ENCODE peak calls at places on chromosomes 6 and 20, in four cellular contexts. M, Q, J and S are unnamed samples.

GRCh38 chr6:2166717-2167116 is 78.7 kb downstream of the GMDS start:
- DNase-seq in J (no peak), M (peak; percentile 12), Q (no peak), S (no peak)

GRCh38 chr6:4368649-4369048 is 233.3 kb upstream of the ECI2 start:
- DNase-seq in Q (no peak), M (no peak), J (no peak), S (no peak)

GRCh38 chr20:43984587-43984986 is 69.9 kb downstream of the TOX2 start:
- DNase-seq in J (no peak), M (peak; percentile 46), Q (no peak), S (no peak)

GRCh38 chr6:160348552-160349441 is 619 bp downstream of the SLC22A3 start:
- DNase-seq in J (no peak), Q (no peak), M (peak; percentile 63), S (peak; percentile 54)

GRCh38 chr6:127458190-127458589 is 999 bp downstream of the KIAA0408 start:
- DNase-seq in M (no peak), Q (no peak), J (no peak), S (no peak)

GRCh38 chr6:137845460-137845859 is 21.6 kb upstream of the TNFAIP3 start:
- DNase-seq in M (no peak), J (no peak), Q (no peak), S (no peak)

GRCh38 chr6:110816677-110817076 is 1.4 kb upstream of the CDK19 start:
- DNase-seq in J (no peak), Q (no peak), M (no peak), S (no peak)

GRCh38 chr6:144360401-144360800 is 75.3 kb downstream of the UTRN start:
- DNase-seq in J (no peak), M (no peak), Q (no peak), S (no peak)

GRCh38 chr6:31882344-31882743 is 3.5 kb upstream of the SLC44A4 start:
- DNase-seq in Q (no peak), M (no peak), J (no peak), S (no peak)

GRCh38 chr6:128899651-128900050 is 16.7 kb downstream of the LAMA2 start:
- DNase-seq in Q (no peak), J (no peak), M (no peak), S (no peak)

GRCh38 chr6:10429638-10430427 is 15.0 kb upstream of the TFAP2A start:
- DNase-seq in J (no peak), M (peak; percentile 49), Q (no peak), S (no peak)

GRCh38 chr6:37897321-37897720 is 77.8 kb downstream of the ZFAND3 start:
- DNase-seq in J (peak; percentile 73), Q (no peak), M (no peak), S (no peak)

GRCh38 chr6:166318227-166318626 is 10.0 kb upstream of the PRR18 start:
- DNase-seq in J (no peak), Q (no peak), M (no peak), S (no peak)

GRCh38 chr6:41443616-41444525 is 102.3 kb upstream of the FOXP4 start:
- DNase-seq in M (no peak), Q (no peak), J (no peak), S (no peak)

GRCh38 chr20:31972481-31973386 is 4.8 kb downstream of the XKR7 start:
- DNase-seq in Q (no peak), J (no peak), M (no peak), S (no peak)

GRCh38 chr6:84467296-84467695 is 239.9 kb upstream of the CEP162 start:
- DNase-seq in Q (no peak), M (no peak), J (no peak), S (no peak)

GRCh38 chr6:37058084-37058586 is 52.7 kb downstream of the FGD2 start:
- DNase-seq in Q (no peak), J (no peak), M (no peak), S (no peak)

GRCh38 chr6:52423971-52424381 is 3.8 kb downstream of the EFHC1 start:
- DNase-seq in J (no peak), M (no peak), Q (no peak), S (no peak)

GRCh38 chr6:31826793-31827285 is 699 bp upstream of the HSPA1B start:
- DNase-seq in J (no peak), Q (peak; percentile 90), M (peak; percentile 92), S (peak; percentile 86)

GRCh38 chr6:149636116-149636515 is 12.4 kb downstream of the KATNA1 start:
- DNase-seq in J (peak; percentile 41), M (peak; percentile 23), Q (no peak), S (no peak)

GRCh38 chr20:49948809-49949507 is 12.8 kb downstream of the RNF114 start:
- DNase-seq in J (no peak), M (no peak), Q (no peak), S (no peak)

GRCh38 chr6:90072961-90073464 is 178.7 kb downstream of the GJA10 start:
- DNase-seq in M (no peak), Q (no peak), J (no peak), S (no peak)

GRCh38 chr6:119351005-119351394 is 1.4 kb upstream of the MAN1A1 start:
- DNase-seq in Q (no peak), J (peak; percentile 22), M (peak; percentile 62), S (no peak)

DNA sequence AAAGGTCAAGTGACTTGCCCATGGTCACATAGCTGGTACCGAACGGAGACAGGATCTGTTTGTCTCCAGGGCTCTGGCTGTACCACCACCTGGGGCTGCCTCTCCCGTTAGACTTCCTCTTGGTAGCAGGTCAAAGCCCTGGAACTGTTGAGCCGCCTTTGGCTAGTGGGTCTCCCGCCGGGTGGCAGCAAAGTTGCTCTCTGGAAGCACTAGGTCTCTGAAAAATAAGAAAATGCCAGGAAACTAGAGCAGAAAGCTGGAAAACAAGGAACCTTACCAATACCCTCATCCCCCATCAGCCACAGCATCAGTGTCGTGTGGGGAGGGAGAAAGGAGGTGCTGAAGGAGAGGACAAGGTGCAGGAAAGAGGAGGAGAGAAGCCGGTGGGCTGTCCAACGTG is 291.0 kb upstream of the SUPT3H start:
- DNase-seq in M (no peak), J (no peak), Q (no peak), S (no peak)
- H3K27me3 ChIP-seq in M (no peaks in the 10 kb centered on the region), J (no peaks in the 10 kb centered on the region), Q (peaks cover 10% of the 10 kb centered on the region), S (no peaks in the 10 kb centered on the region)

GRCh38 chr20:51258582-51259175 is 235.8 kb upstream of the KCNG1 start:
- DNase-seq in J (no peak), Q (no peak), M (no peak), S (no peak)
- H3K27me3 ChIP-seq in J (no peaks in the 10 kb centered on the region), Q (peaks cover 16% of the 10 kb centered on the region), M (no peaks in the 10 kb centered on the region), S (peaks cover 3% of the 10 kb centered on the region)

GRCh38 chr6:156639023-156639728 is 138.0 kb upstream of the ARID1B start:
- DNase-seq in M (no peak), Q (no peak), J (no peak), S (no peak)
- H3K27me3 ChIP-seq in M (no peaks in the 10 kb centered on the region), Q (no peaks in the 10 kb centered on the region), J (no peaks in the 10 kb centered on the region), S (no peaks in the 10 kb centered on the region)

GRCh38 chr20:63267681-63268080 is 4.9 kb upstream of the ARFGAP1 start:
- DNase-seq in J (no peak), M (no peak), Q (no peak), S (no peak)

GRCh38 chr20:63268256-63268655 is 4.4 kb upstream of the ARFGAP1 start:
- DNase-seq in J (no peak), Q (no peak), M (no peak), S (no peak)

GRCh38 chr20:63269724-63270123 is 2.9 kb upstream of the ARFGAP1 start:
- DNase-seq in Q (no peak), M (no peak), J (no peak), S (no peak)

GRCh38 chr20:63270606-63271325 is 1.8 kb upstream of the ARFGAP1 start:
- DNase-seq in J (no peak), Q (no peak), M (no peak), S (no peak)

GRCh38 chr20:63268671-63269439 is 3.8 kb upstream of the ARFGAP1 start:
- DNase-seq in Q (no peak), M (no peak), J (no peak), S (no peak)
- H3K27me3 ChIP-seq in Q (peaks cover 17% of the 10 kb centered on the region), M (no peaks in the 10 kb centered on the region), J (no peaks in the 10 kb centered on the region), S (no peaks in the 10 kb centered on the region)

DNA sequence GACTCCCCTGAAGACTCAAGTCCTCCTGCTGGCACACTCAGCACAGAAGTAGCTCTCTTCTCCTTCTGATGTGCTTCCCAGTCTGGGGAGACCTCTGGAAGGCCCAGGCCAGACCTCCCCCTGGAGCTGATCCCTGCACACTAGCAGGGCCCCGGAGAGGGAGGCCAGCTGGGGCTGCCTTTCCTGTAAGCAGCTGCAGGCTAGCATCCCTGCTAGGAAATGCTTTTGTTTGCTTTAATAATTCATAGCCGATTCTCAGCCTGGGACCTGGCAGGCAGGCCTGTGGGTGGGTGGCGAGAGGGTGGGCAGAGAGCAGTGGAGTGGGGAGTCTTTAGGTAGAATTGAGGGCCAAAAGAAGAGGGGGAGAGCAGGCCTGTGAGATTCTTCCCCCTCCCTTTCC is 5.2 kb downstream of the EBF4 start:
- DNase-seq in Q (no peak), J (no peak), M (no peak), S (peak; percentile 22)
- H3K27me3 ChIP-seq in Q (no peaks in the 10 kb centered on the region), J (no peaks in the 10 kb centered on the region), M (peaks cover 4% of the 10 kb centered on the region), S (no peaks in the 10 kb centered on the region)

GRCh38 chr6:45424628-45424955 is 46.9 kb upstream of the SUPT3H start:
- DNase-seq in J (no peak), Q (no peak), M (no peak), S (no peak)

GRCh38 chr6:45422541-45423110 is 44.9 kb upstream of the SUPT3H start:
- DNase-seq in M (no peak), Q (no peak), J (no peak), S (peak; percentile 36)

GRCh38 chr6:45423901-45424627 is 46.3 kb upstream of the SUPT3H start:
- DNase-seq in J (no peak), M (no peak), Q (no peak), S (peak; percentile 32)

GRCh38 chr6:45421700-45422540 is 44.2 kb upstream of the SUPT3H start:
- DNase-seq in Q (no peak), M (peak; percentile 15), J (no peak), S (peak; percentile 48)

DNA sequence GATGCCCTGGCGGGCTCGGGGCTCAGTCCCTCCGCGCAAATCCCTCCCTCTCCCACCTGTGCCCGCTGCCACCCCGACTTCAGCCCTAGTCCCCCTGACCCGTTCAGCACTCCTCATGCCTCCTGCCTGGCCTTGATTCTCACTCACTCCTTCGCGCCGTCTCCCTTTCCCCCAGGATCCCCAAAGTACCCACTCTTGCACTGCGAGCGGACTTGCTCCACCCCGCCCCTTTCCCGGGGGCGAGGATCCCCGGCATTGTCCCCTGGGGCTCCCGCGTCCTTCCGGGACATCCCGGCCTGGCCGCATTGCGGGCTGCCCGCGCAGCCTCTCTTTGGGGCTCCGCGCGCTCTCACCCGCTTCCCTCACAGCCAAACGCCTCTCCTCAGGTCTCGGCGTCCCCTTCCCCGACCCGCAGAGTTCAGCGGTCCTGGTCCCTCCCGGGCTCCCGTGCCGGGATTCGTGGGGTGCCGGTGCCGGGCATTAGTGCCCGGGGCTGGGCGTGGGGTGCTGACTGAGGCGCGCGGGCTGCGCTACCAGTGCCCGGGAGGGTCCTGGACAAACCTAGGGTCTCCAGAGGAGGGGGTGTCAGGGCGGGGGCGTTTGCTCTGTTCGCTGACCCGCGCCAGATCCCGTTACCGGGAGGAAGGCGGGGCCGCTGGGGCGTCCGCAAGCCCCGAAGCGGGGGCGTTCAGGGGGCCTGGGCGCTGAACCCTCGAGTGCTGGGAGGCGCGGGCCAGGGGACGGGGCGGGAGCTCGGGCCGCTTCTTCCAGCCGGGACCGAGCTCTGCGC is 45.6 kb upstream of the SUPT3H start:
- DNase-seq in Q (no peak), J (no peak), M (no peak), S (no peak)
- H3K27me3 ChIP-seq in Q (peaks cover 22% of the 10 kb centered on the region), J (peaks cover 18% of the 10 kb centered on the region), M (peaks cover 9% of the 10 kb centered on the region), S (no peaks in the 10 kb centered on the region)

DNA sequence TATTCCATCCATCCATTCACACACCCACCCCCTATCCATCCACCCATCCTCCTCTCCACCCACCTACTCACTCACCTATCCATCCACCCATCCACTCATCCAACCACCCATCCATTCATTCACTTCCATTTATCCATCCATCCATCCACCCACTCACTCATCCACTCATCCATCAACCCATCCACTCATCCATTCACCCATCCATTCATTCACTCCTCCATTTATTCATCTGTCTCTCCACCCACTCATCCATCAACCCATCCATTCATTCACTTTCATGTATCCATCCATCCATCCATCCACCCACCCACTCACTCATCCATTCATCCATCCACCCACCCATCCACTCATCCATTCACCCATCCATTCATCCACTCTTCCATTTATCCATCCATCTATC is 84.1 kb downstream of the SRC start:
- DNase-seq in M (no peak), Q (no peak), J (no peak), S (no peak)
- H3K27me3 ChIP-seq in M (no peaks in the 10 kb centered on the region), Q (no peaks in the 10 kb centered on the region), J (peaks cover 88% of the 10 kb centered on the region), S (no peaks in the 10 kb centered on the region)